ENCODE peak calls at places on chromosomes 2 and 18, in ten cellular contexts. One of them, this sample, is unnamed.

GRCh38 chr2:209316141-209316540 is 107.7 kb upstream of the MAP2 start:
- DNase-seq in omental fat pad: no peak
- DNase-seq in PC-9: no peak
- DNase-seq in foreskin fibroblast: no peak
- DNase-seq in neural progenitor cell: no peak
- DNase-seq in esophagus squamous epithelium: no peak
- DNase-seq in breast epithelium: no peak
- DNase-seq in A549: no peak
- DNase-seq in astrocyte of the cerebellum: no peak
- DNase-seq in astrocyte of the spinal cord: no peak
- DNase-seq in this sample: no peak

GRCh38 chr2:201696151-201696659 is 2.2 kb downstream of the MPP4 start:
- DNase-seq in omental fat pad: no peak
- DNase-seq in PC-9: no peak
- DNase-seq in foreskin fibroblast: peak
- DNase-seq in neural progenitor cell: no peak
- DNase-seq in esophagus squamous epithelium: no peak
- DNase-seq in breast epithelium: no peak
- DNase-seq in A549: no peak
- DNase-seq in astrocyte of the cerebellum: peak
- DNase-seq in astrocyte of the spinal cord: peak
- DNase-seq in this sample: peak

GRCh38 chr2:113203901-113204519 is 30.2 kb downstream of the PSD4 start:
- DNase-seq in omental fat pad: no peak
- DNase-seq in PC-9: peak
- DNase-seq in foreskin fibroblast: peak
- DNase-seq in neural progenitor cell: peak
- DNase-seq in esophagus squamous epithelium: no peak
- DNase-seq in breast epithelium: peak
- DNase-seq in A549: peak
- DNase-seq in astrocyte of the cerebellum: no peak
- DNase-seq in astrocyte of the spinal cord: peak
- DNase-seq in this sample: peak

GRCh38 chr2:7666561-7667259 is 749.5 kb downstream of the RNF144A start:
- DNase-seq in omental fat pad: no peak
- DNase-seq in PC-9: no peak
- DNase-seq in foreskin fibroblast: no peak
- DNase-seq in neural progenitor cell: no peak
- DNase-seq in esophagus squamous epithelium: no peak
- DNase-seq in breast epithelium: no peak
- DNase-seq in A549: no peak
- DNase-seq in astrocyte of the cerebellum: no peak
- DNase-seq in astrocyte of the spinal cord: no peak
- DNase-seq in this sample: no peak

GRCh38 chr2:6968319-6969100 is 51.3 kb downstream of the RNF144A start:
- DNase-seq in omental fat pad: no peak
- DNase-seq in PC-9: no peak
- DNase-seq in foreskin fibroblast: no peak
- DNase-seq in neural progenitor cell: peak
- DNase-seq in esophagus squamous epithelium: no peak
- DNase-seq in breast epithelium: no peak
- DNase-seq in A549: no peak
- DNase-seq in astrocyte of the cerebellum: peak
- DNase-seq in astrocyte of the spinal cord: peak
- DNase-seq in this sample: no peak

GRCh38 chr2:184363213-184363612 is 235.1 kb upstream of the ZNF804A start:
- DNase-seq in omental fat pad: no peak
- DNase-seq in PC-9: no peak
- DNase-seq in foreskin fibroblast: no peak
- DNase-seq in neural progenitor cell: no peak
- DNase-seq in esophagus squamous epithelium: no peak
- DNase-seq in breast epithelium: no peak
- DNase-seq in A549: no peak
- DNase-seq in astrocyte of the cerebellum: no peak
- DNase-seq in astrocyte of the spinal cord: no peak
- DNase-seq in this sample: no peak

GRCh38 chr2:110732422-110733413 is at the start of gene ACOXL:
- DNase-seq in omental fat pad: no peak
- DNase-seq in PC-9: peak
- DNase-seq in foreskin fibroblast: no peak
- DNase-seq in neural progenitor cell: peak
- DNase-seq in esophagus squamous epithelium: no peak
- DNase-seq in breast epithelium: no peak
- DNase-seq in A549: no peak
- DNase-seq in astrocyte of the cerebellum: no peak
- DNase-seq in astrocyte of the spinal cord: no peak
- DNase-seq in this sample: no peak

GRCh38 chr2:144886847-144887246 is 366.9 kb upstream of the ZEB2 start:
- DNase-seq in omental fat pad: no peak
- DNase-seq in PC-9: no peak
- DNase-seq in foreskin fibroblast: no peak
- DNase-seq in neural progenitor cell: no peak
- DNase-seq in esophagus squamous epithelium: no peak
- DNase-seq in breast epithelium: no peak
- DNase-seq in A549: no peak
- DNase-seq in astrocyte of the cerebellum: peak
- DNase-seq in astrocyte of the spinal cord: peak
- DNase-seq in this sample: no peak

GRCh38 chr2:64403426-64403825 is 50.5 kb upstream of the LGALSL start:
- DNase-seq in omental fat pad: no peak
- DNase-seq in PC-9: no peak
- DNase-seq in foreskin fibroblast: no peak
- DNase-seq in neural progenitor cell: no peak
- DNase-seq in esophagus squamous epithelium: no peak
- DNase-seq in breast epithelium: no peak
- DNase-seq in A549: no peak
- DNase-seq in astrocyte of the cerebellum: no peak
- DNase-seq in astrocyte of the spinal cord: no peak
- DNase-seq in this sample: no peak

GRCh38 chr2:64404002-64404731 is 49.8 kb upstream of the LGALSL start:
- DNase-seq in omental fat pad: no peak
- DNase-seq in PC-9: no peak
- DNase-seq in foreskin fibroblast: peak
- DNase-seq in neural progenitor cell: peak
- DNase-seq in esophagus squamous epithelium: peak
- DNase-seq in breast epithelium: peak
- DNase-seq in A549: no peak
- DNase-seq in astrocyte of the cerebellum: peak
- DNase-seq in astrocyte of the spinal cord: peak
- DNase-seq in this sample: peak

GRCh38 chr2:64401501-64401880 is 52.5 kb upstream of the LGALSL start:
- DNase-seq in omental fat pad: no peak
- DNase-seq in PC-9: no peak
- DNase-seq in foreskin fibroblast: no peak
- DNase-seq in neural progenitor cell: no peak
- DNase-seq in esophagus squamous epithelium: no peak
- DNase-seq in breast epithelium: no peak
- DNase-seq in A549: no peak
- DNase-seq in astrocyte of the cerebellum: no peak
- DNase-seq in astrocyte of the spinal cord: no peak
- DNase-seq in this sample: no peak

GRCh38 chr2:64404743-64405142 is 49.2 kb upstream of the LGALSL start:
- DNase-seq in omental fat pad: no peak
- DNase-seq in PC-9: no peak
- DNase-seq in foreskin fibroblast: no peak
- DNase-seq in neural progenitor cell: peak
- DNase-seq in esophagus squamous epithelium: no peak
- DNase-seq in breast epithelium: no peak
- DNase-seq in A549: no peak
- DNase-seq in astrocyte of the cerebellum: no peak
- DNase-seq in astrocyte of the spinal cord: no peak
- DNase-seq in this sample: peak

GRCh38 chr2:64402876-64403275 is 51.1 kb upstream of the LGALSL start:
- DNase-seq in omental fat pad: no peak
- DNase-seq in PC-9: no peak
- DNase-seq in foreskin fibroblast: no peak
- DNase-seq in neural progenitor cell: no peak
- DNase-seq in esophagus squamous epithelium: no peak
- DNase-seq in breast epithelium: no peak
- DNase-seq in A549: no peak
- DNase-seq in astrocyte of the cerebellum: no peak
- DNase-seq in astrocyte of the spinal cord: peak
- DNase-seq in this sample: no peak
- TF ChIP-seq CTCF in omental fat pad: no peak
- TF ChIP-seq CTCF in PC-9: no peak
- TF ChIP-seq CTCF in foreskin fibroblast: no peak
- TF ChIP-seq CTCF in neural progenitor cell: no peak
- TF ChIP-seq CTCF in esophagus squamous epithelium: no peak
- TF ChIP-seq CTCF in breast epithelium: no peak
- TF ChIP-seq CTCF in A549: no peak
- TF ChIP-seq CTCF in astrocyte of the cerebellum: no peak
- TF ChIP-seq CTCF in astrocyte of the spinal cord: no peak
- TF ChIP-seq CTCF in this sample: no peak

GRCh38 chr2:151827564-151828142 is 568 bp downstream of the ARL5A start:
- DNase-seq in omental fat pad: peak
- DNase-seq in PC-9: peak
- DNase-seq in foreskin fibroblast: no peak
- DNase-seq in neural progenitor cell: peak
- DNase-seq in esophagus squamous epithelium: no peak
- DNase-seq in breast epithelium: peak
- DNase-seq in A549: peak
- DNase-seq in astrocyte of the cerebellum: no peak
- DNase-seq in astrocyte of the spinal cord: peak
- DNase-seq in this sample: no peak

GRCh38 chr2:151830966-151831365 is 2.7 kb upstream of the ARL5A start:
- DNase-seq in omental fat pad: no peak
- DNase-seq in PC-9: no peak
- DNase-seq in foreskin fibroblast: no peak
- DNase-seq in neural progenitor cell: no peak
- DNase-seq in esophagus squamous epithelium: no peak
- DNase-seq in breast epithelium: no peak
- DNase-seq in A549: no peak
- DNase-seq in astrocyte of the cerebellum: no peak
- DNase-seq in astrocyte of the spinal cord: no peak
- DNase-seq in this sample: no peak

GRCh38 chr2:151826737-151827157 is 1.5 kb downstream of the ARL5A start:
- DNase-seq in omental fat pad: no peak
- DNase-seq in PC-9: no peak
- DNase-seq in foreskin fibroblast: no peak
- DNase-seq in neural progenitor cell: no peak
- DNase-seq in esophagus squamous epithelium: no peak
- DNase-seq in breast epithelium: no peak
- DNase-seq in A549: no peak
- DNase-seq in astrocyte of the cerebellum: no peak
- DNase-seq in astrocyte of the spinal cord: peak
- DNase-seq in this sample: no peak

GRCh38 chr2:151828890-151829324 is 686 bp upstream of the ARL5A start:
- DNase-seq in omental fat pad: no peak
- DNase-seq in PC-9: no peak
- DNase-seq in foreskin fibroblast: no peak
- DNase-seq in neural progenitor cell: no peak
- DNase-seq in esophagus squamous epithelium: no peak
- DNase-seq in breast epithelium: no peak
- DNase-seq in A549: no peak
- DNase-seq in astrocyte of the cerebellum: no peak
- DNase-seq in astrocyte of the spinal cord: no peak
- DNase-seq in this sample: no peak

GRCh38 chr2:151828143-151828889 is at the start of gene ARL5A:
- DNase-seq in omental fat pad: peak
- DNase-seq in PC-9: peak
- DNase-seq in foreskin fibroblast: peak
- DNase-seq in neural progenitor cell: peak
- DNase-seq in esophagus squamous epithelium: peak
- DNase-seq in breast epithelium: peak
- DNase-seq in A549: peak
- DNase-seq in astrocyte of the cerebellum: peak
- DNase-seq in astrocyte of the spinal cord: peak
- DNase-seq in this sample: peak
- TF ChIP-seq CTCF in omental fat pad: no peak
- TF ChIP-seq CTCF in PC-9: no peak
- TF ChIP-seq CTCF in foreskin fibroblast: no peak
- TF ChIP-seq CTCF in neural progenitor cell: no peak
- TF ChIP-seq CTCF in esophagus squamous epithelium: no peak
- TF ChIP-seq CTCF in breast epithelium: no peak
- TF ChIP-seq CTCF in A549: no peak
- TF ChIP-seq CTCF in astrocyte of the cerebellum: no peak
- TF ChIP-seq CTCF in astrocyte of the spinal cord: no peak
- TF ChIP-seq CTCF in this sample: no peak

GRCh38 chr18:46290440-46291020 is 186.3 kb downstream of the HAUS1 start:
- DNase-seq in omental fat pad: no peak
- DNase-seq in PC-9: no peak
- DNase-seq in foreskin fibroblast: no peak
- DNase-seq in neural progenitor cell: no peak
- DNase-seq in esophagus squamous epithelium: no peak
- DNase-seq in breast epithelium: no peak
- DNase-seq in A549: no peak
- DNase-seq in astrocyte of the cerebellum: no peak
- DNase-seq in astrocyte of the spinal cord: no peak
- DNase-seq in this sample: no peak
- TF ChIP-seq CTCF in omental fat pad: no peak
- TF ChIP-seq CTCF in PC-9: no peak
- TF ChIP-seq CTCF in foreskin fibroblast: no peak
- TF ChIP-seq CTCF in neural progenitor cell: no peak
- TF ChIP-seq CTCF in esophagus squamous epithelium: no peak
- TF ChIP-seq CTCF in breast epithelium: no peak
- TF ChIP-seq CTCF in A549: no peak
- TF ChIP-seq CTCF in astrocyte of the cerebellum: no peak
- TF ChIP-seq CTCF in astrocyte of the spinal cord: no peak
- TF ChIP-seq CTCF in this sample: no peak

GRCh38 chr2:27324720-27325119 is 1.8 kb upstream of the MPV17 start:
- DNase-seq in omental fat pad: no peak
- DNase-seq in PC-9: no peak
- DNase-seq in foreskin fibroblast: no peak
- DNase-seq in neural progenitor cell: no peak
- DNase-seq in esophagus squamous epithelium: no peak
- DNase-seq in breast epithelium: no peak
- DNase-seq in A549: no peak
- DNase-seq in astrocyte of the cerebellum: no peak
- DNase-seq in astrocyte of the spinal cord: no peak
- DNase-seq in this sample: no peak

GRCh38 chr2:27322301-27322765 is 564 bp downstream of the MPV17 start:
- DNase-seq in omental fat pad: no peak
- DNase-seq in PC-9: peak
- DNase-seq in foreskin fibroblast: no peak
- DNase-seq in neural progenitor cell: no peak
- DNase-seq in esophagus squamous epithelium: no peak
- DNase-seq in breast epithelium: no peak
- DNase-seq in A549: no peak
- DNase-seq in astrocyte of the cerebellum: no peak
- DNase-seq in astrocyte of the spinal cord: no peak
- DNase-seq in this sample: no peak

GRCh38 chr2:27323592-27324285 is 842 bp upstream of the MPV17 start:
- DNase-seq in omental fat pad: no peak
- DNase-seq in PC-9: no peak
- DNase-seq in foreskin fibroblast: no peak
- DNase-seq in neural progenitor cell: no peak
- DNase-seq in esophagus squamous epithelium: no peak
- DNase-seq in breast epithelium: no peak
- DNase-seq in A549: no peak
- DNase-seq in astrocyte of the cerebellum: no peak
- DNase-seq in astrocyte of the spinal cord: no peak
- DNase-seq in this sample: no peak

GRCh38 chr2:27322766-27323591 is at the start of gene MPV17:
- DNase-seq in omental fat pad: peak
- DNase-seq in PC-9: peak
- DNase-seq in foreskin fibroblast: peak
- DNase-seq in neural progenitor cell: peak
- DNase-seq in esophagus squamous epithelium: peak
- DNase-seq in breast epithelium: peak
- DNase-seq in A549: peak
- DNase-seq in astrocyte of the cerebellum: peak
- DNase-seq in astrocyte of the spinal cord: peak
- DNase-seq in this sample: peak

DNA sequence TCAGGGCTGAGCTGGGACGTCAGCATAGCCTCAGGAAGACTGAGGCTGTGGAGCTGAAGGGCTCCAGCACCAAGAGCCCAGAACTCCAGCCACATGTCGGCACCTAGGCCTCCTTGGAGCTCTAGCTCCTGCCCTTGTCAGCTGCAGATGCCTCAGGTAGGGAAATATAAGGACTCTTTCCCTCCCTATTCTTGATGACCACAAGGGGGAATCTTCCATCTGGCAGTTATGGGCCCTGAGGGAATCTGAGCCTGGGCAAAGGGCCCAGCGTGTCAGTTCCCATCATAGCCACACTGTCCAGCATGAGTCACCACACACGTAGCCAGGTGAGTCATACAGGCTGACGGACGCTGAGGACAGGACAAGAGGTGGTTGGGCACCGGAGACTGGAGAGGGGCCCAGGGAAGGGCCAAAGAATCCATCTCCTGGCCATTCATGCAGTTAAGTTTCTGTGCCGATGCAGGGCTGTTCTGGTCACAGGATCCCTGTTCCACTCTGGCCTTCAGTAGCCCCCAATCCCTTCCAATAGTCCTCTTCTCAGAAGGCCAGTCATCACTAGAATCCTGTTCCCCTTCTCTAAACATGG is 1.8 kb downstream of the MPV17 start:
- DNase-seq in omental fat pad: peak
- DNase-seq in PC-9: peak
- DNase-seq in foreskin fibroblast: peak
- DNase-seq in neural progenitor cell: peak
- DNase-seq in esophagus squamous epithelium: no peak
- DNase-seq in breast epithelium: peak
- DNase-seq in A549: peak
- DNase-seq in astrocyte of the cerebellum: peak
- DNase-seq in astrocyte of the spinal cord: peak
- DNase-seq in this sample: peak
- TF ChIP-seq CTCF in omental fat pad: no peak
- TF ChIP-seq CTCF in PC-9: peak
- TF ChIP-seq CTCF in foreskin fibroblast: peak
- TF ChIP-seq CTCF in neural progenitor cell: peak
- TF ChIP-seq CTCF in esophagus squamous epithelium: peak
- TF ChIP-seq CTCF in breast epithelium: peak
- TF ChIP-seq CTCF in A549: peak
- TF ChIP-seq CTCF in astrocyte of the cerebellum: peak
- TF ChIP-seq CTCF in astrocyte of the spinal cord: peak
- TF ChIP-seq CTCF in this sample: peak

This sample was measured in HFF-Myc.